ENCODE peak calls at places on chromosomes 4 and X, in five cellular contexts. B is astrocyte; K is effector memory CD4-positive, alpha-beta T cell; S is cardiac muscle cell; X is A549. N is an unnamed sample. For H3K4me1, the result is how much of the 10 kb centered on the place peaks cover.

GRCh38 chr4:57548856-57549255 is 438.7 kb upstream of the IGFBP7 start:
- DNase-seq in B (no peak), K (no peak), S (no peak), X (no peak), N (no peak)

GRCh38 chrX:9197231-9197630 is 163.3 kb upstream of the FAM9B start:
- DNase-seq in B (peak), K (no peak), S (peak), X (no peak), N (peak)

GRCh38 chr4:146401274-146401673 is 120.5 kb downstream of the SLC10A7 start:
- DNase-seq in B (no peak), K (no peak), S (peak), X (no peak), N (no peak)

GRCh38 chr4:174910271-174910670 is 7.9 kb upstream of the ADAM29 start:
- DNase-seq in B (no peak), K (no peak), S (no peak), X (no peak), N (no peak)

GRCh38 chr4:183158062-183158461 is 59.0 kb downstream of the WWC2 start:
- DNase-seq in B (peak), K (no peak), S (peak), X (no peak), N (no peak)

GRCh38 chr4:184313710-184314659 is 96.3 kb upstream of the ENPP6 start:
- DNase-seq in B (no peak), K (no peak), S (no peak), X (no peak), N (no peak)

GRCh38 chr4:110046588-110047049 is 133.9 kb downstream of the EGF start:
- DNase-seq in B (peak), K (no peak), S (no peak), X (no peak), N (no peak)

GRCh38 chr4:96736352-96736889 is 896.5 kb downstream of the PDHA2 start:
- DNase-seq in B (peak), K (no peak), S (peak), X (peak), N (peak)

GRCh38 chr4:150126201-150126879 is 48.1 kb downstream of the DCLK2 start:
- DNase-seq in B (peak), K (no peak), S (peak), X (no peak), N (no peak)

GRCh38 chr4:128688025-128688721 is 121.3 kb upstream of the JADE1 start:
- DNase-seq in B (no peak), K (no peak), S (no peak), X (no peak), N (no peak)

GRCh38 chr4:957581-958313 is 15.6 kb downstream of the DGKQ start:
- DNase-seq in B (no peak), K (no peak), S (no peak), X (no peak), N (no peak)

GRCh38 chr4:82777857-82778525 is 20.6 kb downstream of the SCD5 start:
- DNase-seq in B (no peak), K (no peak), S (no peak), X (no peak), N (no peak)

GRCh38 chrX:50200907-50201306 is at the start of gene AKAP4:
- DNase-seq in B (no peak), K (no peak), S (no peak), X (no peak), N (no peak)

GRCh38 chr4:7067147-7067522 is 729 bp downstream of the GRPEL1 start:
- DNase-seq in B (no peak), K (no peak), S (no peak), X (no peak), N (no peak)

GRCh38 chr4:80309301-80310004 is 26.1 kb upstream of the CFAP299 start:
- DNase-seq in B (peak), K (no peak), S (peak), X (no peak), N (no peak)

GRCh38 chr4:15336410-15337184 is 91.2 kb upstream of the C1QTNF7 start:
- DNase-seq in B (peak), K (no peak), S (peak), X (no peak), N (no peak)

GRCh38 chrX:31367816-31368215 is 296.0 kb upstream of the FTHL17 start:
- DNase-seq in B (no peak), K (no peak), S (no peak), X (no peak), N (no peak)

GRCh38 chr4:107993969-107994368 is 4.3 kb downstream of the HADH start:
- DNase-seq in B (no peak), K (no peak), S (no peak), X (no peak), N (no peak)

GRCh38 chrX:120271218-120271617 is 20.6 kb downstream of the ZBTB33 start:
- DNase-seq in B (no peak), K (no peak), S (no peak), X (no peak), N (no peak)

GRCh38 chr4:154741877-154742851 is 1.6 kb upstream of the LRAT start:
- DNase-seq in B (peak), K (no peak), S (peak), X (no peak), N (no peak)

GRCh38 chrX:150146271-150146888 is 208.1 kb upstream of the EOLA2 start:
- DNase-seq in B (no peak), K (no peak), S (no peak), X (no peak), N (peak)

GRCh38 chrX:148670277-148670676 is 169.9 kb downstream of the AFF2 start:
- DNase-seq in B (no peak), K (no peak), S (peak), X (no peak), N (no peak)

GRCh38 chrX:125757794-125758564 is 408.1 kb downstream of the DCAF12L2 start:
- DNase-seq in B (no peak), K (no peak), S (no peak), X (no peak), N (peak)

GRCh38 chr4:74032064-74032463 is 6.4 kb downstream of the CXCL3 start:
- DNase-seq in B (no peak), K (no peak), S (peak), X (no peak), N (peak)

GRCh38 chr4:128811571-128812359 is 2.3 kb downstream of the JADE1 start:
- DNase-seq in B (peak), K (peak), S (peak), X (peak), N (peak)

GRCh38 chr4:152937535-152938236 is 1.6 kb downstream of the FHDC1 start:
- DNase-seq in B (peak), K (no peak), S (peak), X (peak), N (peak)

GRCh38 chrX:22314211-22314610 is 41.5 kb downstream of the CBLL2 start:
- DNase-seq in B (no peak), K (no peak), S (no peak), X (no peak), N (no peak)

GRCh38 chr4:88130544-88131305 is 27.7 kb downstream of the ABCG2 start:
- DNase-seq in B (no peak), K (no peak), S (no peak), X (no peak), N (no peak)
- H3K4me1 ChIP-seq in B (under half), K (under half), S (under half), X (under half), N (under half)

GRCh38 chr4:168408620-168409019 is 71.7 kb downstream of the DDX60L start:
- DNase-seq in B (peak), K (no peak), S (peak), X (no peak), N (peak)

GRCh38 chr4:168411318-168412150 is 68.8 kb downstream of the DDX60L start:
- DNase-seq in B (no peak), K (no peak), S (peak), X (no peak), N (no peak)

GRCh38 chr4:168409089-168409801 is 71.0 kb downstream of the DDX60L start:
- DNase-seq in B (peak), K (no peak), S (peak), X (no peak), N (peak)

GRCh38 chr4:168415911-168416310 is 64.4 kb downstream of the DDX60L start:
- DNase-seq in B (no peak), K (no peak), S (no peak), X (no peak), N (no peak)

GRCh38 chr4:168410681-168411080 is 69.6 kb downstream of the DDX60L start:
- DNase-seq in B (no peak), K (no peak), S (no peak), X (no peak), N (no peak)
- H3K4me1 ChIP-seq in B (under half), K (under half), S (under half), X (under half), N (under half)

GRCh38 chrX:84712621-84713020 is 210.4 kb upstream of the HDX start:
- DNase-seq in B (no peak), K (no peak), S (no peak), X (no peak), N (no peak)
- H3K4me1 ChIP-seq in B (under half), K (under half), S (under half), X (under half), N (under half)

GRCh38 chr4:8698341-8699062 is 105.9 kb downstream of the CPZ start:
- DNase-seq in B (no peak), K (no peak), S (no peak), X (no peak), N (no peak)

GRCh38 chr4:8696369-8697127 is 104.0 kb downstream of the CPZ start:
- DNase-seq in B (no peak), K (no peak), S (no peak), X (no peak), N (no peak)

GRCh38 chr4:8699063-8699385 is 106.5 kb downstream of the CPZ start:
- DNase-seq in B (no peak), K (no peak), S (no peak), X (no peak), N (no peak)

GRCh38 chr4:8699479-8700145 is 107.0 kb downstream of the CPZ start:
- DNase-seq in B (no peak), K (no peak), S (no peak), X (no peak), N (no peak)

GRCh38 chr4:8697826-8698225 is 105.3 kb downstream of the CPZ start:
- DNase-seq in B (no peak), K (no peak), S (no peak), X (no peak), N (no peak)
- H3K4me1 ChIP-seq in B (under half), K (under half), S (under half), X (under half), N (under half)

DNA sequence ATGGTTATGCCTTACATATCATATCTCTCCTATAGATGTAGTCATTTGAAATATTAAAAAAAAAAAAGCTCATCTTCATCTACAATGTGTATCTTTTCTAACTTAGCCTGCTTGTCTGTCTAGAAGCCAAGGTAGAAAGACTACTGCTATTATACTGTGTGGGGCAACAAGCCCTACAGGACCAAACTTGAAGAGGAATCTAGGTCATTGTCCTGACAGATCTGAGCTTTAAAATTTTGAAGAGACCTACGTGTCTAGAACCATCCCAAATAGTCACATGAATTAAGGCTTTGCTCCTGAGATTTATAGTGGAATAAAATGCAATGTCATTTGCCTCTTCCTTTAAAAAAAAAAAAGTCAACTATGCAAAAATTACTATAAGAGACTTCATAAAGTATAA is 95.8 kb downstream of the PALLD start:
- DNase-seq in B (no peak), K (no peak), S (no peak), X (no peak), N (no peak)
- H3K4me1 ChIP-seq in B (under half), K (under half), S (under half), X (under half), N (under half)

DNA sequence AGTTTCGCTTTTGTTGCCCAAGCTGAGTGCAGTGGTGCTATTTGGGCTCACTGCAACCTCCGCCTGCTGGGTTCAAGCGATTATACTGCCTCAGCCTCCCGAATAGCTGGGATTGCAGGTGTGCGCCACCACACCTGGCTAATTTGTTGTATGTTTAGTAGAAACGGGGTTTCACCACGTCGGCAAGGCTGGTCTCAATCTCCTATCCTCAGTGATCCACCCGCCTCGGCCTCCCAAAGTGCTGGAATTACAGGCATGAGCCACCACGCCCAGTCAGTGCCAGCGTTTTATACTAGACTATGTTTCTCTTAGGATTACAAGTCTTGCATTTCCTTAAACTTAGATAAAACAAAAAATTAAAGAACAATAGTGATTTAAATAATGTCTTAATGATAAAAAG is 13.0 kb downstream of the KLF3 start:
- DNase-seq in B (no peak), K (no peak), S (no peak), X (no peak), N (no peak)
- H3K4me1 ChIP-seq in B (half or more), K (under half), S (under half), X (under half), N (under half)

GRCh38 chr4:94519925-94520789 is 68.4 kb downstream of the PDLIM5 start:
- DNase-seq in B (no peak), K (no peak), S (no peak), X (no peak), N (no peak)

GRCh38 chr4:94525993-94526740 is 74.4 kb downstream of the PDLIM5 start:
- DNase-seq in B (peak), K (no peak), S (peak), X (no peak), N (no peak)

GRCh38 chr4:94523033-94523590 is 71.4 kb downstream of the PDLIM5 start:
- DNase-seq in B (no peak), K (no peak), S (peak), X (no peak), N (no peak)

GRCh38 chr4:94527556-94528233 is 76.0 kb downstream of the PDLIM5 start:
- DNase-seq in B (no peak), K (no peak), S (no peak), X (no peak), N (no peak)

GRCh38 chr4:94523617-94524016 is 71.9 kb downstream of the PDLIM5 start:
- DNase-seq in B (peak), K (no peak), S (peak), X (no peak), N (no peak)
- H3K4me1 ChIP-seq in B (under half), K (under half), S (half or more), X (half or more), N (under half)

DNA sequence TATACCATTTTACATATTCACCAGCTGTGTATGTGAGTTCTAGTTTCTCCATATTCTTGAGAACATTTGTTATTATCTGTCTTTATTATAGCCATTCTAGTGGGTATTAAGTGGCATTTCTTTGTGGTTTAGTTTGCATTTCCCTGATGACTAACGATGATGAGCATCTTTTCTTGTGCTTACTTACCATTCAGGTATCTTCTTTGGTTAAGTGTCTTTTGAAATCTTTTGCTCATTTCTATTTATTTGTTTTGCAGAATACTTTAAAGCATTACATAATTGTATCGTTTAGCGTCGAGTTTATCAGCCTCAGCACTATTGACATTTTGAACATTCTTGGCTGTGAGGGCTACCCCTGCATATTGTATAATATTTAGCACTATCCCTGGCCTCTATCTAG is 85.4 kb downstream of the FRMPD4 start:
- DNase-seq in B (peak), K (no peak), S (no peak), X (no peak), N (no peak)
- H3K4me1 ChIP-seq in B (under half), K (under half), S (under half), X (under half), N (under half)

GRCh38 chr4:56370377-56370776 is 16.9 kb downstream of the AASDH start:
- DNase-seq in B (no peak), K (no peak), S (no peak), X (no peak), N (no peak)
- H3K4me1 ChIP-seq in B (under half), K (under half), S (under half), X (under half), N (under half)

DNA sequence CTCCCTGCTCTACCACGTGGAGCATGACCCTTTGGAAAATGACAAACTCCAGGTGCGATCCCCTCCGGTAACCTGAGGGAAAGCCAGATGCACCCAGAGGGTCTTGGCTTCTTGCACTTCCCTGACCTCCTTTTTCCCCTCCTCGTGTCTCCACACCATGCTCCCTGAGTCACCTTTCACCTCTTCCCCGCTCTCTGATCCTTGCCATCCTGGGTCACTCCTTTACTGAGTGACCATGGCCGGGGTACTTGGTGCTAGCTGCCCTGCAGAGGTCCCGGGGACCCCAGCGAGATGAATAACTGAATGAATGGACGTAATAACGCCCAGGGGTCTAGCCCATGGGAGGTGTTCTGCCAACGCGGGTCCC is 401 bp upstream of the ZFP92 start:
- DNase-seq in B (no peak), K (no peak), S (no peak), X (no peak), N (no peak)
- H3K4me1 ChIP-seq in B (under half), K (under half), S (under half), X (under half), N (under half)

N was measured in SJCRH30.